ENCODE peak calls at places on chromosomes 1 and 21, in nine cellular contexts. B, P, N, C, W, A, O, Q and L are unnamed samples.
A peak's percentile ranks its signal among the peaks of the same experiment; 100 is the strongest.

GRCh38 chr1:65216989-65217388 is 69.0 kb downstream of the AK4 start:
- DNase-seq in N (no peak), W (no peak), B (no peak), Q (no peak), A (no peak), C (no peak), O (no peak), P (no peak), L (no peak)

GRCh38 chr21:33230518-33231324 is 983 bp downstream of the IFNAR2 start:
- DNase-seq in C (peak; percentile 67), Q (peak; percentile 29), A (peak; percentile 65), N (peak; percentile 83), W (peak; percentile 49), O (no peak), B (peak; percentile 76), P (peak; percentile 47), L (peak; percentile 58)

GRCh38 chr1:111852216-111852615 is 96.5 kb downstream of the DDX20 start:
- DNase-seq in W (no peak), A (no peak), B (no peak), N (no peak), Q (no peak), C (no peak), O (no peak), P (no peak), L (peak; percentile 43)

GRCh38 chr1:227759345-227760300 is 24.4 kb downstream of the SNAP47 start:
- DNase-seq in A (no peak), W (no peak), O (no peak), C (no peak), Q (no peak), P (no peak), N (no peak), B (no peak), L (no peak)

GRCh38 chr21:44944596-44944995 is 4.8 kb downstream of the SLX9 start:
- DNase-seq in C (no peak), W (no peak), N (no peak), A (no peak), P (no peak), O (no peak), B (peak; percentile 51), Q (no peak), L (peak; percentile 53)

GRCh38 chr1:219189021-219189824 is 15.5 kb downstream of the LYPLAL1 start:
- DNase-seq in N (no peak), C (no peak), A (no peak), O (peak; percentile 69), W (no peak), Q (no peak), B (no peak), P (no peak), L (no peak)

GRCh38 chr1:235515844-235516512 is 11.7 kb upstream of the B3GALNT2 start:
- DNase-seq in P (no peak), N (no peak), O (no peak), W (no peak), B (no peak), C (no peak), A (no peak), Q (no peak), L (no peak)

GRCh38 chr1:89555550-89555949 is 30.9 kb downstream of the LRRC8B start:
- DNase-seq in W (peak; percentile 12), N (no peak), O (no peak), P (no peak), A (no peak), B (no peak), Q (no peak), C (no peak), L (no peak)

GRCh38 chr1:83499998-83500397 is 498.9 kb downstream of the TTLL7 start:
- DNase-seq in C (no peak), W (no peak), N (no peak), A (no peak), B (no peak), Q (no peak), P (no peak), O (peak; percentile 59), L (no peak)

GRCh38 chr1:212430416-212430815 is 2.3 kb upstream of the NENF start:
- DNase-seq in C (no peak), Q (no peak), W (no peak), B (no peak), A (no peak), N (no peak), P (no peak), O (no peak), L (no peak)

GRCh38 chr1:193143285-193143684 is 21.5 kb downstream of the CDC73 start:
- DNase-seq in W (peak; percentile 26), O (no peak), N (peak; percentile 24), Q (no peak), A (no peak), C (no peak), B (no peak), P (no peak), L (no peak)

DNA sequence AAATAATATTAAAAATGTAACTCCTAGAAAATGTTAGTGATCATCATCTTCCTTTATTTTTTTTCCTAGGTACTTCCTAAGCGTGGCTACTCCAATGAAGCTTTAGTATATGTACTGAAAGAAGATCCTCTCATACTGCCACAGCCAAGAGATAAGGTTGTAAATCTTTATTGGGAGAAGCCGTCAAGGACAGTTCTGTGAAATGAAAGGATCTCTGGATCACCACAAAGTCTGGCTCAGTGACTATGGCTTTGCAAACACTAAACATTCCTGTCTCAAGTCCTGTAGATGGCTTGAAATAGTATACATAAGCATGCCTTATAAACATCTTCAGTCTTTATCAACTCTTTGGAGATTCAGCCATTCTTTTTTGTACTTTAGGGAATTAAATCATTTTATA is 61.2 kb upstream of the DPH5 start:
- DNase-seq in C (no peak), P (no peak), A (no peak), N (no peak), Q (no peak), O (no peak), W (peak; percentile 18), B (no peak), L (no peak)
- H3K4me1 ChIP-seq in C (no peaks in the 10 kb centered on the region), P (peaks cover 23% of the 10 kb centered on the region), A (no peaks in the 10 kb centered on the region), N (no peaks in the 10 kb centered on the region), Q (peaks cover 15% of the 10 kb centered on the region), O (no peaks in the 10 kb centered on the region), W (peaks cover 9% of the 10 kb centered on the region), B (no peaks in the 10 kb centered on the region), L (no peaks in the 10 kb centered on the region)

DNA sequence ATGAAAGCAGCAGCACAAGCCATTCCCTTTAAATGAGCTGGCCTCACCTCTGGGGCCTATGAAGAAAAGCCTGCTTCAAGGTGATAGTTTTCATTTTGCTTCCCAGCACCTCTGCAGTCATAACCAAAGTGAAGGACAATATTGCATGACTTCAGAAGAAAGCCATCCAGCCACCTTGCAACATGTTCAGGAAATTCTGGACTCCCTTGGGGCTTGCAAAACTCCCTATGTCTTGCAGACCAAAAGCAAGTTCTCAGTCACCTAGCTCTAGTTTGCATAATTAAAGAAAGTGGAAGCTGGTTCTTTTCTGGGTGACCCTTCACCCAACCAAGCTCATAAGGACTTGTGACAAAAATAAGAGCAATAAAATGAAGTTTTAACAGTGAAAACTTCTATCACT is 87.6 kb downstream of the GFI1 start:
- DNase-seq in B (no peak), N (peak; percentile 9), C (no peak), A (no peak), O (peak; percentile 60), W (no peak), Q (no peak), P (no peak), L (no peak)
- H3K27ac ChIP-seq in B (no peak overlapping the region), N (no peak overlapping the region), C (no peak overlapping the region), A (no peak overlapping the region), O (no peak overlapping the region), W (no peak overlapping the region), Q (no peak overlapping the region), P (no peak overlapping the region), L (no peak overlapping the region)

DNA sequence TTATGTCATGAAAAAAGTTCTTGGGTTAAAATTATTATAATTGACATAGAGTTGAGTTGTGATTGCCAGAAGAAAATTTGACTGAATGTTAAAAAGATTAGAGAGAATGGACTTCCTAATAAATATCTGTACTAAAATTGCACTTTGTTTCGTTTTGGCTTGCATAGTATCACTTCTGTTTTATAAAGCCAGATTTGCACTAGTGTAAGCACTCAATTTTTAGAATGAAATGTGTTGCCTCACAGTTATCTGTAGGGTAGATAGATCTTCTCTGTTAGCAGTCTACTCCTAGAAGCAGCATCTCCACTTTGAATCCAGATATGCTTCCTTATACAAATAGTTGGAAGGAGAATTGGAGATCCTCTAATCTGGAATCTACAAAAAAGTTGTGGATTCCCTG is 95.2 kb upstream of the MPC2 start:
- DNase-seq in N (no peak), W (no peak), B (no peak), P (no peak), O (no peak), Q (no peak), C (no peak), A (no peak), L (no peak)
- H3K4me1 ChIP-seq in N (peaks cover 4% of the 10 kb centered on the region), W (no peaks in the 10 kb centered on the region), B (no peaks in the 10 kb centered on the region), P (no peaks in the 10 kb centered on the region), O (peaks cover 4% of the 10 kb centered on the region), Q (no peaks in the 10 kb centered on the region), C (no peaks in the 10 kb centered on the region), A (no peaks in the 10 kb centered on the region), L (no peaks in the 10 kb centered on the region)

DNA sequence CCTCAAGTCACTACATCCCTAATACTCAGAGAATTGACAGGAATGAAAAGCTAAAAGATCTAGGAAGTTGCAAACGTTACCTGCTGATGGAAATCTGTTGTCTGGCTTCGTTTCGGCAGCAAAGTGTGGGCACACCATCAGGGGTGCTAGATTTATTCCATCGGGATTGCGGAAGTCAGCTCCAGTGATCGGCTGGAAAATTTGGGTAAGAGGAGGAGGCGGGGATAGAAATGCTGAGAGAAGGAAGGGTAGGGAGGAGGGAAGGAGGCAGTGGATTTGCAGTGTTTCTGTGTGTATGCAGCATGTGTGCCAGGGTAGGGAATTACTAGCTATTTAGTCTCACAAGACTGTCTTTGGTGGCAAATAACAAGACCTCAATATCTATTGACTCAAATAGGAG is at the start of gene CTSK:
- DNase-seq in A (no peak), N (no peak), C (no peak), W (no peak), B (no peak), Q (no peak), P (no peak), O (no peak), L (no peak)
- H3K27ac ChIP-seq in A (no peak within 1 kb of the TSS), N (no peak within 1 kb of the TSS), C (no peak within 1 kb of the TSS), W (no peak within 1 kb of the TSS), B (no peak within 1 kb of the TSS), Q (no peak within 1 kb of the TSS), P (no peak within 1 kb of the TSS), O (no peak within 1 kb of the TSS), L (no peak within 1 kb of the TSS)

DNA sequence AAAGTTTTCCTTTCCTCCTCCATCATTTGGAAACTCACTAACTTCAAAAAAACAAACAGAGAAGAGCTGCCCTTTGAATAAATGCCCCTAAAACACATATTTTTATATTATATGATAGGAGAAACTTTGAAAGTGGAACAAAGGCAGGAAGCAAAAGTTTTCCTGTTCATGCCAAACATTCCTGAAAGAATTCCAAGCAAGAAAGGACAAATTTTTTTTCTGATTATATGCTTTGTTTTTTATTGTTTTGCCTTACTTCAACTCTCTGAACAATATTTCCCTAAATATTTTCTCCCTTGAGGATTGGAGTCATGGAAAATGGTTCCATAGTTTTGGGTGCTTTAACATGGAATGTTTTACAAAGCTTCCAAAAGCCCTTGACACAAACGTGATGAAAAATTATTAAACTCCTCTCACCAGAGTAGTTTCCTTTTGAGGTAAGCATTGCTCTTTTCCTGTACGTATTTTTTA is 638.5 kb upstream of the CAMK1G start:
- DNase-seq in P (no peak), N (no peak), W (no peak), C (no peak), Q (no peak), A (no peak), O (no peak), B (no peak), L (no peak)
- H3K4me1 ChIP-seq in P (no peaks in the 10 kb centered on the region), N (no peaks in the 10 kb centered on the region), W (peaks cover 14% of the 10 kb centered on the region), C (no peaks in the 10 kb centered on the region), Q (no peaks in the 10 kb centered on the region), A (no peaks in the 10 kb centered on the region), O (no peaks in the 10 kb centered on the region), B (no peaks in the 10 kb centered on the region), L (no peaks in the 10 kb centered on the region)